ENCODE peak calls at places on chromosomes 11 and 22, in eight cellular contexts. K is neuronal stem cell, G is astrocyte, V is mesendoderm, M is H1, S is transverse colon, I is adrenal gland, O is IMR-90. B is an unnamed sample. For H3K4me1, the result is how much of the 10 kb centered on the place peaks cover.

GRCh38 chr11:44999068-44999467 is 48.4 kb upstream of the TP53I11 start:
- DNase-seq in O (no peak), S (no peak), V (no peak), I (no peak), G (no peak), K (no peak), M (no peak), B (no peak)

GRCh38 chr11:23113887-23114216 is 253.6 kb upstream of the CCDC179 start:
- DNase-seq in I (no peak), K (no peak), O (no peak), S (no peak), V (no peak), G (no peak), M (no peak), B (no peak)

GRCh38 chr11:45182902-45183301 is 36.5 kb downstream of the PRDM11 start:
- DNase-seq in O (peak), M (no peak), G (no peak), I (peak), V (peak), S (peak), K (no peak), B (no peak)

GRCh38 chr11:60251485-60252207 is 8.7 kb upstream of the MS4A4E start:
- DNase-seq in K (peak), V (peak), O (no peak), G (no peak), S (no peak), I (peak), M (no peak), B (no peak)

GRCh38 chr22:48782326-48782725 is 1045.3 kb downstream of the BRD1 start:
- DNase-seq in S (no peak), M (no peak), O (no peak), G (no peak), V (no peak), K (no peak), I (no peak), B (no peak)

GRCh38 chr11:88384678-88385015 is 47.1 kb upstream of the CTSC start:
- DNase-seq in V (peak), I (no peak), M (no peak), K (no peak), O (peak), S (no peak), G (peak), B (no peak)

GRCh38 chr22:48797731-48798130 is 1029.9 kb downstream of the BRD1 start:
- DNase-seq in K (no peak), I (no peak), M (no peak), O (no peak), V (no peak), G (no peak), S (no peak), B (no peak)

GRCh38 chr11:67640021-67640757 is 626 bp upstream of the TBX10 start:
- DNase-seq in K (no peak), V (peak), S (peak), I (peak), G (no peak), M (no peak), O (peak), B (peak)

GRCh38 chr11:35167451-35167954 is 28.5 kb downstream of the CD44 start:
- DNase-seq in I (no peak), G (peak), S (no peak), M (no peak), O (no peak), K (no peak), V (no peak), B (no peak)

GRCh38 chr11:35165416-35166368 is 26.7 kb downstream of the CD44 start:
- DNase-seq in I (peak), S (peak), O (peak), V (no peak), M (no peak), G (peak), K (no peak), B (peak)

GRCh38 chr11:35168606-35169200 is 29.7 kb downstream of the CD44 start:
- DNase-seq in I (no peak), O (no peak), S (no peak), K (no peak), M (no peak), G (no peak), V (no peak), B (no peak)

GRCh38 chr11:35163707-35164496 is 24.9 kb downstream of the CD44 start:
- DNase-seq in O (peak), M (no peak), G (no peak), S (no peak), V (peak), I (no peak), K (no peak), B (peak)

DNA sequence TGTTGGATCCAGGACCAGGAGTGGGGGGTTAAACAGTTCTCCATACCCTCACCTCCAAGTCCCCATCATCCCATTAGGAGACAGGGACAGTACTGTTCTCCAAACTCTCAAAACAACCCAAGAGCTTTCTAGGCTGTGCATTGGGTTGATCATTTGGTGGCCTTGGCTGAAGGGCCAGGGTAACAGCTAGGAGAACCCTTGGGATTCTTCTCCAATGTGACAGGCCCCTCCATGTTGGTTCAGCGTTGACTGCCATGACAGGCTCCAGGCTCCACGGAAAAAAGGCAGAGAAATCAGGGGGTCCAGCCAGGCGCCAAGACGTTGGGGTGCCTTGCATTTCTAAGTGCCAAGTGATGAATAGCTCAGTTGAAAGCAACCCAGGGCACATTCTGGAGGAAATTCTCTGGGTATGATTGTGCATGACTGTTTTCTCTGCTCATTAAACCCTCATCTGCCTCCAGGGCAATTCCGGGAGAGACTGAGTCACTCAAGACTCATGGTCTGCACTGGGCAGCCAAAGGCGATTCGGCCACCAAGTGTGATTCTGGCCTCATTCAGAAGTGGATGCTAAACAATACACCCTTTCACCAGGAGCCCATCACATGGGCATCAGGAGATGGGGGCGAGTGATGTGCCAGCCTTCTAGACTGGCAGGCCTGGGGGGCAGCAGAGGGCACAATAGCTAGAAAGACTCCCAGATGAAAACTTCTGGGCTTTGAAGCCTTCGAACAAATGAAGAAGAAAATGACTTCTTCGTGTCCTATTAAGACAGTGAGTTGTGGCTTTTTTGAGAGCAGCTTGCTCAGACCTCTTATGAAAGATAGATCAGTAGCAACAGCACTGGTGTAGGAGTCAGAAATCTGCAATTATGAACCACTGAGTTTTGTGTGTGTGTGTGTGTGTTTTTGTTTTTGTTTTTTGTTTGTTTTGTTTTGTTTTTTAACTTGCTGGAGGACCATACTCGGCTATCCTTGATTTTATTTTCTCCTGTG is 27.7 kb downstream of the CD44 start:
- DNase-seq in K (no peak), I (peak), M (no peak), G (peak), S (no peak), V (no peak), O (peak), B (peak)
- H3K4me1 ChIP-seq in K (under half), I (half or more), M (under half), G (half or more), S (half or more), V (under half), O (half or more), B (half or more)

DNA sequence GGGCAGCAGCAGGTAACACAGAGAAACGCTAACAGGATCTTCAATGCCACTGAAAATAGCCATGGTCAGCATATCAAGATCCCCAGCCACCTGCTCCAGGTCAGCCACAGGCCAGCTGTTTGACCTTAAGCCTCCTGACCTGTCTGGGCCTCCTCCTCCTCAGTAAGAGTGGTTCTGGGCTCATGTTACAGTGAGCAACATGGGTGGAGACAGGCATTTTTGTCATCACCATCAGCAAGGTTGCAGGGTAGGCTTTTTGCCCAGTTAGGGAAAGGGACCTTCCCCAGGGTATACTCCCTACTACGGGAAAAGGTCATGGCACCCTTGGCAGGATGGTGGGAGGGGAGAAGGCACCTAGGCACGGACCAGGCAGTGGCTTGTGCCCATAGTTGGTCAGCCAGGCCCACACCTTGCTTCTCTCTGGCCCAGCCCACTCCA is 131.8 kb upstream of the PARVA start:
- DNase-seq in O (peak), V (no peak), I (no peak), G (no peak), K (no peak), S (no peak), M (no peak), B (no peak)
- H3K4me1 ChIP-seq in O (under half), V (under half), I (under half), G (under half), K (under half), S (half or more), M (under half), B (under half)

DNA sequence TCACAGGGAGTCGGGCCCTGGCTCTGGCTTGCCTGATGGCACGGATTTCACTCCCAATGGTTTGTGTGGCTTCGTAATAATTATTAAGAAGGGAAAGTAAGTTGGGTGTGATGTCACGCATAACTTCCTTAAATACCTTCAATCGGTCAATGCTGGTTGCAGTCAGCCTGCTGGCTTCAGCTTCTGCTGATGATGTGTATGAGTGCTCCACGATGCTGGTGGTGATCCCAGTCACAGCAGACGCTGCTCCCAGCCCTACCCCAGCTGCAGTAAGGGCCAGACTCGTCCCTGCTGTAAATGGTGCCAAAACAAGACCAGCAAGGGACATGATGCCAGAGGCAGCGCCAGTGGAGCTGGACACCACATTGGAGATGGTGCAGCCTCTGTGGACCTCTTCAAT is 19.1 kb downstream of the APOL3 start:
- DNase-seq in M (no peak), G (no peak), O (no peak), I (no peak), V (no peak), K (no peak), S (no peak), B (no peak)
- H3K4me1 ChIP-seq in M (under half), G (under half), O (under half), I (under half), V (under half), K (under half), S (under half), B (under half)

GRCh38 chr11:114183041-114183511 is 113.1 kb upstream of the NNMT start:
- DNase-seq in K (no peak), G (no peak), I (no peak), M (no peak), O (no peak), V (no peak), S (peak), B (peak)

GRCh38 chr11:114182471-114182968 is 113.7 kb upstream of the NNMT start:
- DNase-seq in V (no peak), G (no peak), M (no peak), K (no peak), O (no peak), I (no peak), S (no peak), B (no peak)

GRCh38 chr11:114180301-114181055 is 115.7 kb upstream of the NNMT start:
- DNase-seq in S (peak), I (no peak), K (no peak), V (peak), G (no peak), O (no peak), M (no peak), B (peak)

GRCh38 chr11:114181195-114181594 is 115.0 kb upstream of the NNMT start:
- DNase-seq in O (no peak), M (no peak), G (no peak), V (no peak), I (no peak), S (no peak), K (no peak), B (no peak)

DNA sequence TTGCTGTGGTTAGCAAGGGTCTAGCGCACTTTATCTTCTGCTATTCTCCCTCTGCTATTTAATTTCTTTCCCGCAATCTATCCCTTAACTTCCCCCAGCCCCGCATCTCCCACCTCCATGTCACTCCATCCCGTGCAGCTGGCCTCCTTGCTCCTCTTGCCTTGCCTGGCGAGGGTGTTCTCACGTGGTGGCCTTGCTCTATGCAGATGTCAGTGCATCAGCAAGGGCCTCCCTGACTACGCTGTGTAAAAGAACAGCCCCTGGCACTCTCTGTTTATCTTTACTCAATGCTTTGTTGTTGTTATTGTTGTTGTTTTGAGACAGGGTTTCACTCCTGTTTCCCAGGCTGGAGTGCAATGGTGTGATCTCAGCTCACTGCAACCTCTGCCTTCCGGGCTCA is 114.4 kb upstream of the NNMT start:
- DNase-seq in S (no peak), V (no peak), O (no peak), K (no peak), I (no peak), M (no peak), G (no peak), B (no peak)
- H3K4me1 ChIP-seq in S (half or more), V (under half), O (under half), K (under half), I (half or more), M (under half), G (under half), B (half or more)

GRCh38 chr11:69609351-69609750 is 31.6 kb upstream of the CCND1 start:
- DNase-seq in O (peak), G (peak), M (no peak), V (no peak), K (no peak), S (no peak), I (no peak), B (no peak)

GRCh38 chr11:69613594-69613993 is 27.4 kb upstream of the CCND1 start:
- DNase-seq in M (no peak), O (no peak), K (no peak), S (no peak), V (no peak), I (no peak), G (no peak), B (no peak)

GRCh38 chr11:69615545-69616278 is 25.2 kb upstream of the CCND1 start:
- DNase-seq in O (no peak), I (no peak), M (no peak), K (no peak), S (no peak), G (no peak), V (no peak), B (no peak)

GRCh38 chr11:69614085-69614484 is 26.9 kb upstream of the CCND1 start:
- DNase-seq in M (no peak), S (no peak), O (no peak), G (no peak), K (no peak), V (no peak), I (no peak), B (no peak)

GRCh38 chr11:69611548-69612526 is 29.1 kb upstream of the CCND1 start:
- DNase-seq in M (no peak), K (no peak), S (no peak), O (peak), G (no peak), V (no peak), I (no peak), B (no peak)
- H3K4me1 ChIP-seq in M (under half), K (under half), S (under half), O (under half), G (under half), V (under half), I (under half), B (under half)

GRCh38 chr11:36014906-36015305 is 71.0 kb downstream of the LDLRAD3 start:
- DNase-seq in I (no peak), M (no peak), O (no peak), S (no peak), V (no peak), G (no peak), K (no peak), B (no peak)

GRCh38 chr11:36015806-36016205 is 71.9 kb downstream of the LDLRAD3 start:
- DNase-seq in S (no peak), O (no peak), M (no peak), G (no peak), V (peak), I (no peak), K (no peak), B (no peak)

GRCh38 chr11:36016263-36016662 is 72.4 kb downstream of the LDLRAD3 start:
- DNase-seq in O (no peak), V (no peak), G (no peak), M (no peak), S (no peak), K (no peak), I (no peak), B (no peak)

GRCh38 chr11:36014499-36014898 is 70.6 kb downstream of the LDLRAD3 start:
- DNase-seq in M (no peak), S (no peak), G (no peak), O (no peak), I (no peak), V (no peak), K (no peak), B (no peak)

DNA sequence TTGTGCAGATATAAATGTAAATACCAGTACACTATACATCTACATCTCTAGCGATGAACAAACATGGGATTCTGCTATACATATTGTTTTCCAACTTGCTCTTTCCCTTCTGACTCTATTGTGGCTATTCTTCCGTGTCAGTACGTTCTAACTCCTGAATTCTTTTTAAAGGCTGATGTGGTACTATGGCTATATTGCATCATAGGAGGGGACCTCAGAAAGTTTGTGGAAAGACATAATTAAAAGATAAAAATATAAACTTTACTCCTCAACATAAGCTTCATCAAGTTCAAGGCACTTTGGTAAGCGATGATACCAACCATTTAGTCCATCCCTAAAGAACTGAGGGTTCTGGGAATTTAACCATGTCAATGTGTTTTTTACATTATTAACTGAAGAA is 72.8 kb downstream of the LDLRAD3 start:
- DNase-seq in K (no peak), V (no peak), M (no peak), O (no peak), S (no peak), I (no peak), G (no peak), B (no peak)
- H3K4me1 ChIP-seq in K (under half), V (under half), M (under half), O (under half), S (under half), I (under half), G (under half), B (under half)

GRCh38 chr11:12854297-12854661 is 154.8 kb upstream of the RASSF10 start:
- DNase-seq in K (no peak), G (no peak), I (no peak), S (no peak), O (no peak), V (no peak), M (no peak), B (no peak)
- H3K4me1 ChIP-seq in K (under half), G (under half), I (under half), S (half or more), O (under half), V (under half), M (under half), B (under half)

GRCh38 chr11:114068327-114068726 is 8.8 kb downstream of the ZBTB16 start:
- DNase-seq in V (no peak), M (no peak), G (no peak), K (no peak), S (no peak), I (no peak), O (no peak), B (no peak)
- H3K4me1 ChIP-seq in V (under half), M (under half), G (under half), K (under half), S (under half), I (half or more), O (under half), B (under half)

GRCh38 chr11:128195057-128195751 is 392.2 kb downstream of the ETS1 start:
- DNase-seq in I (no peak), O (no peak), K (no peak), G (no peak), S (no peak), M (no peak), V (no peak), B (peak)

GRCh38 chr11:128196235-128196634 is 391.1 kb downstream of the ETS1 start:
- DNase-seq in K (no peak), G (no peak), V (no peak), I (no peak), S (no peak), M (no peak), O (no peak), B (no peak)

GRCh38 chr11:128195756-128196155 is 391.6 kb downstream of the ETS1 start:
- DNase-seq in O (no peak), K (no peak), M (no peak), V (no peak), S (no peak), I (no peak), G (no peak), B (no peak)

GRCh38 chr11:128193633-128194032 is 393.7 kb downstream of the ETS1 start:
- DNase-seq in V (no peak), S (no peak), G (no peak), M (no peak), O (no peak), I (no peak), K (no peak), B (no peak)

DNA sequence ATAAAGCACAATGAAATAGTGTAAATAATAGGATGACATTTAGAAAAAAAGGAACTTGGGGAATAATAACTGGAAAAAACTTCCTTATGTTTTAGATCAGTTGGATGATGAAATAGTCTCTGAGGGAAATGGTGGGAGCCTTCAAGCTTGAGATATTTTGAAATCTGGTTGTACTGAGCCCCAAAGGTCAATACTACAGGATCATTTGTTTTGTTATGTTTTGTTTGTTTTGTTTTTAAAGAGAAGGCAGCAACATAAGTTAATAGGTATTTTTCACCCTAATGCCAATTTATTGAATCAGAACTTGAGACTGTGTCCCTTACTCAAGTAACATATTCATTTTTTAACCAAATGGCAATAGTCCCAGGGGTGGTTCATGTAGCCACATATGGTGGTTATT is 393.1 kb downstream of the ETS1 start:
- DNase-seq in I (no peak), S (no peak), O (no peak), M (no peak), V (no peak), G (no peak), K (no peak), B (no peak)
- H3K4me1 ChIP-seq in I (under half), S (under half), O (under half), M (under half), V (under half), G (under half), K (under half), B (under half)

GRCh38 chr11:1845095-1845429 is 6.3 kb downstream of the TNNI2 start:
- DNase-seq in G (no peak), I (no peak), S (no peak), O (no peak), K (no peak), V (no peak), M (no peak), B (no peak)
- H3K4me1 ChIP-seq in G (under half), I (half or more), S (under half), O (under half), K (under half), V (under half), M (under half), B (half or more)